ENCODE peak calls at places on chromosomes 5 and 9, in seven cellular contexts. D is lower lobe of right lung, Z is heart left ventricle, Q is transverse colon, E is tibial nerve, H is upper lobe of right lung, O is heart right ventricle. C is an unnamed sample. For H3K27me3, the result is how much of the 10 kb centered on the place peaks cover.

GRCh38 chr9:113701741-113702422 is 174.2 kb upstream of the ZNF618 start:
- DNase-seq in D (no peak), Z (no peak), Q (no peak), E (no peak), H (no peak), O (no peak), C (no peak)

GRCh38 chr5:163079618-163080017 is 357.8 kb upstream of the CCNG1 start:
- DNase-seq in D (no peak), Z (no peak), Q (no peak), E (no peak), H (no peak), O (no peak), C (no peak)

GRCh38 chr9:135501261-135502167 is 1.0 kb downstream of the MRPS2 start:
- DNase-seq in D (peak), Z (no peak), Q (peak), E (no peak), H (peak), O (no peak), C (no peak)

GRCh38 chr9:107351382-107352045 is 68.4 kb downstream of the RAD23B start:
- DNase-seq in D (no peak), Z (no peak), Q (no peak), E (no peak), H (no peak), O (no peak), C (no peak)

GRCh38 chr5:106876665-106877194 is 794.0 kb downstream of the EFNA5 start:
- DNase-seq in D (peak), Z (no peak), Q (no peak), E (no peak), H (no peak), O (no peak), C (no peak)

GRCh38 chr5:38249812-38250211 is 8.5 kb upstream of the EGFLAM start:
- DNase-seq in D (no peak), Z (no peak), Q (no peak), E (no peak), H (no peak), O (no peak), C (no peak)

GRCh38 chr5:150400020-150400326 is 12.7 kb downstream of the CD74 start:
- DNase-seq in D (peak), Z (no peak), Q (no peak), E (no peak), H (no peak), O (no peak), C (no peak)

GRCh38 chr5:43305948-43306563 is 7.2 kb downstream of the HMGCS1 start:
- DNase-seq in D (no peak), Z (no peak), Q (no peak), E (peak), H (no peak), O (no peak), C (no peak)

GRCh38 chr9:87722393-87722792 is 3.5 kb upstream of the CTSL start:
- DNase-seq in D (no peak), Z (no peak), Q (no peak), E (peak), H (no peak), O (no peak), C (no peak)

GRCh38 chr9:89746385-89747116 is 141.7 kb downstream of the GADD45G start:
- DNase-seq in D (no peak), Z (peak), Q (no peak), E (peak), H (no peak), O (peak), C (no peak)

GRCh38 chr5:119343766-119344165 is 12.1 kb upstream of the TNFAIP8 start:
- DNase-seq in D (no peak), Z (no peak), Q (no peak), E (no peak), H (no peak), O (no peak), C (no peak)

GRCh38 chr5:151597749-151598148 is 6.6 kb upstream of the FAT2 start:
- DNase-seq in D (peak), Z (no peak), Q (no peak), E (no peak), H (peak), O (no peak), C (no peak)

GRCh38 chr5:115625579-115626443 is at the start of gene TMED7:
- DNase-seq in D (peak), Z (peak), Q (peak), E (peak), H (peak), O (peak), C (peak)

GRCh38 chr5:95704150-95704549 is 21.4 kb upstream of the SPATA9 start:
- DNase-seq in D (no peak), Z (no peak), Q (no peak), E (no peak), H (no peak), O (no peak), C (no peak)

GRCh38 chr5:42397267-42397666 is 26.0 kb upstream of the GHR start:
- DNase-seq in D (no peak), Z (peak), Q (no peak), E (no peak), H (peak), O (peak), C (no peak)

DNA sequence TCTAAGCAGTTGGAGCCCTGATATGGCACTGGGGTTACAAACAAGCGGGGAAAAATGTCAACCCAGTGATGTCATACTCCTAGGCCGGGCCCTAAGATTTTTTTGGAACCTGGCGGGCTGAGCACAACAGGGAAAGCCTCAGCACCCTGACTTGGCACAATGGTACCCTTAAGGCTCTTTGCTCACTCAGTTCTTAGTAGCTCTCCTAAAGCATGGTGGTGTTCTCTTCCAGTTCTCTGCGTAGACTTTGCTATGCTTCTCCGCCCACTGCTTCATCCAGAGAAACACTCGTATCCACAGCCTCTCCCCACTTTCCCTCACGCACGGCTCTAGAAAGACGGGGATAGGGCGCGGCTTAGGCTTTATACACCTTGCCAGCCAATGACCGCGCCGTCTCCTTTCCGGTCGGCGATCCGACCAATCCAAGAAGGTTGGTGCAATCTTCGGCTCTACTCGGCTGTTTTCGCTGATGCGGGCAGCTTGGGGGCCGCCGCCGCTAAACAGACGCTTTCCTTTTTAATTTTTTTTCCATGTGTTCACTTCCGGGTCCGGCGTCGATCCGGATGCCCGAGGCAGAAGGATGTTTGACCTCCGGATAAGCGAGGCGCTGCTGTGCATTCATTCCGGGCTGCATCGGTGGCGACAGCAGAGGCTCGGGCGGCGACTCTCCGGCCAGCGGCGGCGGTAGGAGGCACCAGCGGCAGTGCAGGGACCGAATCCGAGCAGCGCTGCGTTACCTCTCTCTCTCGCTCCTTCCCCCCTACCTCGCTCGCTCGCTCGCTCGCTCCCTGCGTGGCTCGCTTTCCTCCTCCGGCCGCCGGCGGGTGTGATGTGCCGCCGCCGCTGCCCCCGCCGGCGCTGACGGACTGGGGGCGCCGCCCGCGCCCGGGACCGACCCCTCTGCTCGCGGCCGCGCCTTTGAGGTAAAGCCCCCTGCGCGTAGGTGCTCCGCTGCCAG is at the start of gene CSNK1G3:
- DNase-seq in D (peak), Z (peak), Q (peak), E (peak), H (peak), O (peak), C (peak)
- TF ChIP-seq CTCF in D (no peak), Z (peak), Q (no peak), E (no peak), H (no peak), O (no peak), C (no peak)

DNA sequence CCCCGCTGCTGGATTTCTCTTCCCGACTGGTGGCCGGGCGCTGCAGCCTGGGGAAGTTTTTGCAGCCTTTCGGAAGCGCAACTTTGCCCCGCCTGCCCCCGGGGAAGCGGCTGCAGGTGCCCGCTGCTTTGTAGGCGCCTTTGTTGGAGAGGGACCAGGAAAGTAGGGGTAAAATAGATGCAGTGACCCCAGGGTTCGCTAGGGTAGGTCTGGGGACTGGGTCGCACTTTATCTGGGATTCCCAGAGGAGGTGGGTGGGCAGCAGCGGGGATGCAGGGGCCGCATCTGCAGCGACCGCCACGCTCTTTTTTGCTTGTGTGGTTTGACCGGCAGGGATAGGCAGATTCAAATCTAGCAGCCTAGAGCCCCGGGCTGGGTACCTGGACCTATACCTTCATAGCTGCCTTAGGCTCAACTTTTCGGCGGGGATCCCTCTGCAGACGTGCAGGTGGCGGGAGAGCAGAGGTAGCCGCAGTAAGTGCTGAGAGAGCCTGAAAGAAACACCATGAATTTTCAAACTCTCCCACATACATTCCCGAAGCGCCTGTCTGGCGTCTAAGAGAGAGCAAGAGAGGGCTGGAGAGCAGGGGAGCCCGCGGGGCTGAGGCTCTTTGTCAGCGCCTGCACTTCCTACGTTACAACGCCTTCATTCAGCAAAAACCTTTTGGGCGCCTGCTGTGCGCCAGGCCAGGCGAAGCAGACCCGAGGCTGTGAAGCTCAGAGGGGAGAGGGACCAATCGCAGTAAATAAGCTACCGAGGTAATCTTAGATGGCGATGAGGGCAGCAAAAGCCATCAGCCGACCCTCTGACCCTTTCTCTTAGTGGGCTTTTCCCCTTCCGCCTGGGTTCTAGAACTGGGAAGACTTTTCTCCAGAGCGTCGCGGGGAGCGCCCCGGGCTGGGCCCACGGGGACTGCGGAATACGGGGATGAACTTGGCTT is 642 bp downstream of the SV2C start:
- DNase-seq in D (no peak), Z (no peak), Q (no peak), E (no peak), H (no peak), O (no peak), C (no peak)
- H3K4me3 ChIP-seq in D (peak), Z (no peak), Q (peak), E (peak), H (peak), O (peak), C (no peak)

GRCh38 chr5:968953-969352 is 39.6 kb upstream of the NKD2 start:
- DNase-seq in D (no peak), Z (no peak), Q (no peak), E (no peak), H (no peak), O (no peak), C (no peak)

GRCh38 chr5:964821-965220 is 43.8 kb upstream of the NKD2 start:
- DNase-seq in D (no peak), Z (no peak), Q (no peak), E (no peak), H (no peak), O (no peak), C (no peak)

GRCh38 chr5:966345-966710 is 42.3 kb upstream of the NKD2 start:
- DNase-seq in D (no peak), Z (no peak), Q (no peak), E (no peak), H (no peak), O (no peak), C (no peak)

GRCh38 chr5:965604-966344 is 42.8 kb upstream of the NKD2 start:
- DNase-seq in D (no peak), Z (no peak), Q (no peak), E (no peak), H (peak), O (no peak), C (no peak)

GRCh38 chr5:966941-967340 is 41.7 kb upstream of the NKD2 start:
- DNase-seq in D (no peak), Z (no peak), Q (no peak), E (no peak), H (no peak), O (no peak), C (no peak)
- H3K27me3 ChIP-seq in D (under half), Z (under half), Q (under half), E (under half), H (under half), O (under half), C (half or more)

GRCh38 chr9:29176786-29177185 is 1603.5 kb upstream of the C9orf72 start:
- DNase-seq in D (no peak), Z (no peak), Q (no peak), E (no peak), H (no peak), O (no peak), C (no peak)
- TF ChIP-seq CTCF in D (no peak), Z (no peak), Q (no peak), E (no peak), H (no peak), O (no peak), C (no peak)

DNA sequence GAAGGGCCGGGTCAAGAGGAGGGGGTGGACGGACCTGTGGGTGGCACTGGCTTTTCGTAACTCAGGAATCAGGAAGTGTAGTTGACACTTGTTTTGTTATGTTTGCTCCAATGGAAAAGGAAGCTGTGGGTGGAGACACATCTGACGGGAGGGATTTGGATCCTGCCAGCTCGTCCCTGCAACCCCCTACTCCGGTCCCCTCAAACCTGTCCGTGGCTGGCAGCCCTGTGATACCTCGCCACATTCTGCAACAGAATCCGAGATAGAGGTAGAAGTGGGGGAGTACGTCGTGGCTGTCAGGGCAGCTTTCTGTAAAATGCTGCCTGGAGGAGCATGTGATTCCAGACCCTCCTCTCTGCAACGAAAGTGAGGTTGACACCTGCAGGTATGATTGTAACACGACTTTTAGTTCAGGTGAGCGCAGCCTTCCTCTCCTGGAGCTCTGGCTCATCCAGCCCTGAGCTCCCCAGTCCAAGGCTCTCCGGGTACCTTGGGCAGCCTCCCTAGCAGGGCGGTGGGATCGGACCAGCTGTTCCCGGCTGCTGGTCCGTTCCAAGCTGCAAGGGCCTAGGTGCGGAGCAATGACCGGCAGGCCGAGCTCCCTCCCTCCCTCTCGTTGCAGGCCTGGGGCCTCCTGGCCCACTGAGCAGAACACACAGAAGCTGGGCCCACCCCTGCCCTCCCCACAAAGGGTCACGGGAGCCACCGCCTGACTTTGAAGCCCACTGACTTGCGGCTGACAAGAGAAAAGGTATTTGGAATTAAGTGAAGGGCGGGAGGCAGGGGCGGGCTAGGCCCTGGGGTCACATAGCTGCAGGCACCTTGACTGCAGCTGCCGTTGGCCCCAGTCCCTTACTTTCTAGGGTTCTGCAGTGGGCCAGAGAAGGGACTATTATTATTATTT is 104.5 kb upstream of the IER5L start:
- DNase-seq in D (peak), Z (peak), Q (peak), E (no peak), H (peak), O (no peak), C (no peak)
- H3K4me3 ChIP-seq in D (peak), Z (no peak), Q (peak), E (peak), H (peak), O (peak), C (no peak)

GRCh38 chr9:133526721-133527321 is 2.1 kb upstream of the MYMK start:
- DNase-seq in D (no peak), Z (no peak), Q (no peak), E (no peak), H (no peak), O (no peak), C (no peak)

GRCh38 chr9:133528887-133529262 is 4.1 kb upstream of the MYMK start:
- DNase-seq in D (no peak), Z (no peak), Q (no peak), E (no peak), H (no peak), O (no peak), C (no peak)

GRCh38 chr9:133525677-133526076 is 918 bp upstream of the MYMK start:
- DNase-seq in D (no peak), Z (no peak), Q (no peak), E (no peak), H (no peak), O (peak), C (no peak)

GRCh38 chr9:133528001-133528886 is 3.5 kb upstream of the MYMK start:
- DNase-seq in D (no peak), Z (no peak), Q (no peak), E (no peak), H (no peak), O (no peak), C (no peak)

DNA sequence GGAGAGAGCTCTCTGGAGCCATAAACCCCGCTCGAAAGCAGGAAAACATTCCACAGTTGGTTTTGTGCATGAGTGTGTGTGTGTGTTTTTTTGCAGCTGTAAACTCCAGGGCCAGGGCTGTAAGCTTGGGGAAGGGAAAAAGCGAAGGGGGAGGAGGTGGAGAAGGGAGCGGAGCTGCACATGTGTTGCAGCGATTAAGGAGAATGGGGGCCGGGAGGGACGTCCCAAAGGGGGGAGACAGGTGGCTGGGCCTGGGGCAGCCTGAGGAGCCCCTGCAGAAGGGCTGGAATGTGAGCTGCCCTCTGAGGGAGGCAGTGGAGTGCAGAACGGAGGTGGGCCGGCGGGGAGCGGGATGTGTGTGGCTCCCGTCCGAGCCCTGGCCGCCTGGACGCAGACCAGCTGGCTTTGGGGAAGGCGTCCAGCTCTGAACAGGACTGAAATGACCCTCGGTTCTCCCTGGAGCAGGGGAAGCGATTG is 2.7 kb upstream of the MYMK start:
- DNase-seq in D (no peak), Z (peak), Q (no peak), E (no peak), H (no peak), O (peak), C (no peak)
- H3K27me3 ChIP-seq in D (under half), Z (under half), Q (under half), E (half or more), H (under half), O (under half), C (under half)

C was measured in BJ.